ENCODE peak calls at places on chromosomes 1 and 21, in ten cellular contexts. C is fibroblast of lung; L is CD8-positive, alpha-beta memory T cell; X is effector memory CD4-positive, alpha-beta T cell; O is testis; Z is transverse colon; U is keratinocyte; A is A549; N is OCI-LY7; D is esophagus muscularis mucosa. K is an unnamed sample. For H3K4me1, the result is how much of the 10 kb centered on the place peaks cover.

GRCh38 chr1:22673486-22674409 is 20.7 kb downstream of the C1QB start:
- DNase-seq in C (peak), L (no peak), X (no peak), O (peak), Z (peak), U (no peak), A (peak), N (peak), D (no peak), K (no peak)

GRCh38 chr1:12502300-12503109 is 115.5 kb downstream of the DHRS3 start:
- DNase-seq in C (no peak), L (no peak), X (no peak), O (no peak), Z (no peak), U (no peak), A (no peak), N (no peak), D (no peak), K (no peak)

GRCh38 chr1:147292635-147293251 is 50.3 kb downstream of the CHD1L start:
- DNase-seq in C (peak), L (no peak), X (no peak), O (no peak), Z (no peak), U (no peak), A (peak), N (no peak), D (no peak), K (peak)

GRCh38 chr1:167762061-167762746 is 40.4 kb downstream of the MPZL1 start:
- DNase-seq in C (no peak), L (no peak), X (no peak), O (no peak), Z (no peak), U (no peak), A (no peak), N (no peak), D (no peak), K (no peak)

GRCh38 chr1:167002354-167002753 is 13.3 kb downstream of the MAEL start:
- DNase-seq in C (no peak), L (no peak), X (no peak), O (no peak), Z (no peak), U (no peak), A (no peak), N (no peak), D (no peak), K (no peak)

GRCh38 chr1:29946057-29946456 is 709.7 kb downstream of the PTPRU start:
- DNase-seq in C (no peak), L (no peak), X (no peak), O (no peak), Z (no peak), U (no peak), A (no peak), N (no peak), D (no peak), K (no peak)

GRCh38 chr1:116262207-116262994 is 110.6 kb upstream of the ATP1A1 start:
- DNase-seq in C (no peak), L (no peak), X (no peak), O (no peak), Z (no peak), U (no peak), A (no peak), N (no peak), D (peak), K (no peak)

GRCh38 chr1:211621471-211622198 is 42.7 kb upstream of the SLC30A1 start:
- DNase-seq in C (no peak), L (no peak), X (no peak), O (no peak), Z (no peak), U (no peak), A (no peak), N (no peak), D (no peak), K (peak)

GRCh38 chr1:109516872-109517271 is 7.3 kb upstream of the AMIGO1 start:
- DNase-seq in C (no peak), L (no peak), X (no peak), O (no peak), Z (peak), U (no peak), A (no peak), N (no peak), D (no peak), K (no peak)

GRCh38 chr1:9448132-9449105 is 90.8 kb upstream of the SLC25A33 start:
- DNase-seq in C (no peak), L (no peak), X (no peak), O (no peak), Z (no peak), U (no peak), A (no peak), N (no peak), D (no peak), K (no peak)

GRCh38 chr1:29849038-29849750 is 612.9 kb downstream of the PTPRU start:
- DNase-seq in C (peak), L (no peak), X (no peak), O (peak), Z (peak), U (peak), A (peak), N (peak), D (no peak), K (peak)

GRCh38 chr1:14298806-14299205 is 299.7 kb upstream of the KAZN start:
- DNase-seq in C (no peak), L (no peak), X (no peak), O (no peak), Z (no peak), U (no peak), A (no peak), N (peak), D (peak), K (no peak)

GRCh38 chr1:188782220-188782841 is 1695.3 kb downstream of the BRINP3 start:
- DNase-seq in C (peak), L (no peak), X (no peak), O (peak), Z (no peak), U (no peak), A (peak), N (peak), D (no peak), K (no peak)

GRCh38 chr1:172537827-172538391 is 5.0 kb downstream of the SUCO start:
- DNase-seq in C (no peak), L (no peak), X (no peak), O (no peak), Z (no peak), U (no peak), A (no peak), N (no peak), D (no peak), K (no peak)

GRCh38 chr21:46323227-46323709 is 402 bp downstream of the C21orf58 start:
- DNase-seq in C (no peak), L (no peak), X (no peak), O (peak), Z (no peak), U (no peak), A (no peak), N (peak), D (no peak), K (no peak)

GRCh38 chr1:191343816-191344215 is 814.4 kb upstream of the RGS18 start:
- DNase-seq in C (peak), L (no peak), X (no peak), O (no peak), Z (no peak), U (no peak), A (no peak), N (no peak), D (no peak), K (no peak)

GRCh38 chr1:235293322-235293942 is 34.5 kb downstream of the ARID4B start:
- DNase-seq in C (no peak), L (no peak), X (no peak), O (no peak), Z (no peak), U (no peak), A (no peak), N (no peak), D (no peak), K (no peak)

GRCh38 chr1:235292790-235293189 is 35.2 kb downstream of the ARID4B start:
- DNase-seq in C (no peak), L (no peak), X (no peak), O (no peak), Z (no peak), U (no peak), A (no peak), N (no peak), D (no peak), K (no peak)

GRCh38 chr1:235289859-235290739 is 37.9 kb downstream of the ARID4B start:
- DNase-seq in C (no peak), L (no peak), X (no peak), O (no peak), Z (no peak), U (no peak), A (no peak), N (no peak), D (no peak), K (no peak)

GRCh38 chr1:235290740-235291502 is 37.1 kb downstream of the ARID4B start:
- DNase-seq in C (no peak), L (no peak), X (no peak), O (no peak), Z (no peak), U (no peak), A (no peak), N (peak), D (no peak), K (no peak)

GRCh38 chr1:235291599-235291998 is 36.4 kb downstream of the ARID4B start:
- DNase-seq in C (no peak), L (no peak), X (no peak), O (no peak), Z (no peak), U (no peak), A (no peak), N (no peak), D (no peak), K (no peak)
- H3K4me1 ChIP-seq in C (under half), L (half or more), X (under half), O (under half), Z (half or more), U (under half), A (under half), N (under half), D (under half), K (under half)

DNA sequence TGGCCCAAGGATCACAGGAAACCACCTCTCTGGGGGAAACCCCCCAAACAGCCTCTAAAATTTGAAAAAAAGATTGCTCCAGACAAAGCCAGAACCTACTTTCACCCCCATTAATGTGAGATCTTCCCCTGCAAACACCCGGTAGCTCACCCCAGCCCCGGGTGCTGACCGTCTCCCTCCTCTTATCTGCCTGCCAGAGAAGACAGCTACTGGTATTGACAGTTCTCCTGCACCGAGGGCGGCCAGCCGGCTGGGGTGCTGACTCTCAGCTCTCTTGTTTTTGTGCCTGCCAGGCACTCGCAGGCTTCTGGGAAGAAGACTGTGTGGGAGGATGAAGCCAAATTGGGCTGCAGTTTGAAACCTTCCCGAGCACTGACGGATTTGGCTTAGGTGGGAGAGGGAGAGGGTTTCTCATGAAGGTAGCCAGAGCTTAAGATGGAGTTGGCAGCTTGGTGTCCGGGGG is 48.2 kb downstream of the RASSF5 start:
- DNase-seq in C (no peak), L (no peak), X (no peak), O (peak), Z (peak), U (no peak), A (no peak), N (peak), D (no peak), K (no peak)
- H3K4me1 ChIP-seq in C (under half), L (half or more), X (half or more), O (under half), Z (under half), U (under half), A (under half), N (half or more), D (under half), K (under half)

GRCh38 chr1:2603521-2604155 is 17.1 kb downstream of the PRXL2B start:
- DNase-seq in C (no peak), L (no peak), X (no peak), O (peak), Z (no peak), U (no peak), A (no peak), N (no peak), D (no peak), K (peak)

GRCh38 chr1:2602866-2603520 is 16.4 kb downstream of the PRXL2B start:
- DNase-seq in C (no peak), L (no peak), X (no peak), O (no peak), Z (no peak), U (no peak), A (no peak), N (no peak), D (no peak), K (no peak)

GRCh38 chr1:2604156-2604853 is 17.7 kb downstream of the PRXL2B start:
- DNase-seq in C (no peak), L (peak), X (no peak), O (peak), Z (no peak), U (no peak), A (no peak), N (no peak), D (no peak), K (no peak)

GRCh38 chr1:2602311-2602835 is 15.8 kb downstream of the PRXL2B start:
- DNase-seq in C (no peak), L (no peak), X (no peak), O (peak), Z (no peak), U (no peak), A (no peak), N (no peak), D (no peak), K (no peak)

DNA sequence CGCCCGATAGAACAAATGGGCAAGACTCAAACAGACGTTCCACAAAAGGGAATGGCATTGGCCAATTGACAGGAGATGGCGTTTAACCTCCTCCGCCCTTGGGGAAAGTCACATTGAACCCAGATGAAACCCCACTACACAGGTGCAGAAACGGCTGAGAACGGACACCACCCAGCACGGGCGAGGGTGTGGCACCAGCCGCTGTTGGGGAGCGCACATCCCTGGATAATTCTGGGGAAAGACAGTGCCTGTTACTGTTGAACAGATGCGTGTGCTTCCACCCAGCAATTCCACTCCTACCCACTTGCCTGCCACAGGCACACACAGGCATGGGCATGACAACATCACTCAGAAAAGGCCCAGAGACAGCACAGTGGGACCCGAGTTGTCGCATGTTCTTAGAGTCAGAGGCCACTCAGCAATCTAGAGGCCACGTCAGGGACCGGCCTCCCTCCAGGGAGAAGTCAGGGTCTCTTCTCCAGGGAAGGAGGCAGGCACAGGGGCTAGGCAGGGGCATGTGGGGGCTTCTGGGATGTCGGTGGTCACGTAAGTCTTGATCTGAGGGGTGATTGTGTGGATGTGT is 15.2 kb downstream of the PRXL2B start:
- DNase-seq in C (no peak), L (no peak), X (no peak), O (no peak), Z (no peak), U (no peak), A (no peak), N (no peak), D (no peak), K (peak)
- H3K4me1 ChIP-seq in C (under half), L (under half), X (under half), O (under half), Z (under half), U (under half), A (under half), N (under half), D (under half), K (under half)

DNA sequence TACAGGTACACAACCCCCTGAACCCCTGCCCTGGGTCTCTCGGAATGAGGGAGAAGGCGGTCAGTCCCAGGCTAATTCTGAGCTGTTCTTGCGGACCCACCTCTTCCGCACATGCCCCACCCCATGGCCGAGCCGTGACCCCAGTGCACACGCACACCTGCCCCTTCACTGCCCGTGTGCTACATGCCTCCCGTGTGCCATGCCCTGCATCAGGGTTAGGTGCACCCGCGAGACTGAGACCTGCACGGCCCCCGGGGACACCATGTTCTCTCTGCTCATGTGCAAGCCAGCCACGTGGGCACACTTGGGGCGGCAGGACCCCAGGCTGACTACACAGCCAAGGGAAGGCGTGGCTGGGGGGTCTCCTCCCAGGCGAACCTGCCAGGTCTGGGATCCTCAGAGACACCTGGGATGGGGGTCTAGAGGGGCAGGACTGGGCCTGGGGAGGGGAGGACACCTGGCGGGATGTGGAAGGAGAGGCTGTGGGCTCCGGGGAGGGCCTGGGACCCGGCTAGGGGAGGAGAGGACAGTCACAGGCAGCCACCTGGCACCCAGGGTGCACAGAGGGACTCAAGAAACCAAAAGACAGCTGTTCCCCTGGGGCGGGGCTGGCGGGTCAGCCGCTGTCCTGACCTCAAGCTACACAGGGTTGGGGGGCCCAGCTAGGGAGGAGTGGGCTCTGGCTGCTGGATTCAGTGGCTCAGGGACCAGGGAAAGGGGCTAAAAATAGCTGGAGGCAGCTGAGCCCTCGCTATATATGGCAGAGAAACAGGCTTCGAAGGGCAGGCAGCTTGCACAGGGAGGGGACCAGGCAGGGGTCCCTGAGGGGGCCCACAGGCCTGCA is 133.4 kb downstream of the CASZ1 start:
- DNase-seq in C (no peak), L (no peak), X (no peak), O (no peak), Z (no peak), U (no peak), A (no peak), N (no peak), D (no peak), K (no peak)
- H3K4me1 ChIP-seq in C (under half), L (under half), X (under half), O (under half), Z (under half), U (under half), A (under half), N (under half), D (half or more), K (under half)

GRCh38 chr1:53182111-53182593 is 14.5 kb upstream of the CPT2 start:
- DNase-seq in C (peak), L (peak), X (peak), O (peak), Z (peak), U (peak), A (peak), N (peak), D (no peak), K (peak)
- H3K4me1 ChIP-seq in C (under half), L (under half), X (under half), O (under half), Z (under half), U (under half), A (under half), N (under half), D (under half), K (under half)

DNA sequence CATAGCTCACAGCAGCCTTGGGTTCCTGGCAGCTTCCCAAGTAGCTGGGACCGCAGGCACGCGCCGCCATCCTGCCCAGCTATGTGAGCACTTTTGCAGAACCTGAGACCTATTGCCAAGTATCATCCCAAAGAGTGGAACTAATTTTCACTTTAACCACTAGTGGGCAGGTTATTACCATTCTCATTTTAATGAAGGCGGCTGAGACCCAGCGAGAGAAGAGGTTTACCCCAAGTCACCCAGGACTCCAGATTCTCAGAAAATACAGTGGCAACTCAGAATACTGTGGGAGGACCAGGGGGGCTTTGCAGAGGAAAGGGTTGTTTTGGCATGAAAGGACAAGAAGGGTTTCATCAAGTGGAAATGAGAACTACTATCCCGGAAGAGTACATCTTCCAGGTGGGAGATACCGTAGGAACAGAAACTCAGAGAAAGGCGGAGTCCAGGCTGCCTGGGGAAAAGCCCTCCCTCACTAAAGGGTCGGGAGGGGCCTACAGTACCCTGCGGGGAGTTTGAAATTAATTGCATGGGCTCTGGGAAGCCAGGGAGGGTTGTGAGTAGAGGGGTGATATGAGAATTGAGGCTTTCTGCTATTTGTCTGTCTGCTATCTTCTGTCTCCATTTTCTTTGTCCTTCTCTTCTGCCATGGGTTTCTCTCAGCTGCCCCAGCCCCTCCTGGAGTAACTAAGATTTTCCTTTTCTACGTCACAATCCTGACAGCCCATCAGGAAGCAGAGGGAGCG is 7.2 kb upstream of the SEMA4A start:
- DNase-seq in C (peak), L (peak), X (no peak), O (peak), Z (peak), U (no peak), A (peak), N (peak), D (no peak), K (peak)
- H3K4me1 ChIP-seq in C (under half), L (under half), X (under half), O (under half), Z (under half), U (under half), A (under half), N (under half), D (under half), K (under half)

K was measured in ascending aorta.